ENCODE peak calls at places on chromosomes 3 and 15, in seven cellular contexts. S, G, I, W, Y, X and O are unnamed samples.

GRCh38 chr15:40010681-40011080 is 28.3 kb downstream of the SRP14 start:
- DNase-seq in S (peak), G (peak), I (no peak), W (peak), Y (no peak), X (no peak), O (no peak)

GRCh38 chr3:69914395-69914794 is 85.1 kb upstream of the SAMMSON start:
- DNase-seq in S (no peak), G (peak), I (no peak), W (no peak), Y (no peak), X (no peak), O (no peak)

GRCh38 chr15:84915011-84915958 is 30.8 kb downstream of the SLC28A1 start:
- DNase-seq in S (peak), G (peak), I (no peak), W (peak), Y (no peak), X (peak), O (peak)

GRCh38 chr3:189393598-189393997 is 221.8 kb downstream of the TPRG1 start:
- DNase-seq in S (no peak), G (peak), I (no peak), W (no peak), Y (no peak), X (no peak), O (peak)

GRCh38 chr3:38834110-38834509 is 18.1 kb upstream of the SCN10A start:
- DNase-seq in S (peak), G (peak), I (no peak), W (peak), Y (peak), X (peak), O (peak)

GRCh38 chr3:51550080-51550819 is 11.7 kb downstream of the RAD54L2 start:
- DNase-seq in S (peak), G (no peak), I (no peak), W (no peak), Y (no peak), X (no peak), O (no peak)

GRCh38 chr3:187976361-187976900 is 177.5 kb upstream of the LPP start:
- DNase-seq in S (no peak), G (no peak), I (no peak), W (no peak), Y (no peak), X (no peak), O (no peak)

GRCh38 chr3:10957976-10958749 is 34.4 kb upstream of the SLC6A1 start:
- DNase-seq in S (peak), G (no peak), I (no peak), W (no peak), Y (no peak), X (peak), O (peak)

GRCh38 chr15:99010743-99011142 is 3.2 kb upstream of the PGPEP1L start:
- DNase-seq in S (no peak), G (no peak), I (no peak), W (no peak), Y (no peak), X (no peak), O (no peak)

GRCh38 chr3:108218811-108219210 is 3.4 kb downstream of the IFT57 start:
- DNase-seq in S (no peak), G (no peak), I (no peak), W (peak), Y (no peak), X (no peak), O (no peak)

GRCh38 chr3:58572013-58572633 is 5.1 kb downstream of the FAM107A start:
- DNase-seq in S (no peak), G (no peak), I (no peak), W (no peak), Y (no peak), X (no peak), O (no peak)

GRCh38 chr3:47342156-47342555 is 38.7 kb upstream of the PTPN23 start:
- DNase-seq in S (no peak), G (no peak), I (no peak), W (no peak), Y (no peak), X (no peak), O (no peak)

GRCh38 chr3:126292318-126293070 is 64.7 kb downstream of the KLF15 start:
- DNase-seq in S (no peak), G (no peak), I (no peak), W (no peak), Y (no peak), X (no peak), O (no peak)

GRCh38 chr15:23467110-23467600 is 20.1 kb upstream of the GOLGA6L2 start:
- DNase-seq in S (no peak), G (peak), I (no peak), W (peak), Y (no peak), X (no peak), O (no peak)

GRCh38 chr3:55690746-55691540 is 203.8 kb upstream of the WNT5A start:
- DNase-seq in S (no peak), G (no peak), I (no peak), W (no peak), Y (peak), X (no peak), O (no peak)

GRCh38 chr15:91049378-91050127 is 27.2 kb upstream of the VPS33B start:
- DNase-seq in S (peak), G (peak), I (peak), W (peak), Y (peak), X (peak), O (peak)

GRCh38 chr3:195929452-195929851 is 21.1 kb upstream of the TNK2 start:
- DNase-seq in S (no peak), G (no peak), I (no peak), W (no peak), Y (no peak), X (no peak), O (no peak)

GRCh38 chr3:194485876-194486539 is 794 bp downstream of the ATP13A3 start:
- DNase-seq in S (peak), G (no peak), I (peak), W (peak), Y (peak), X (peak), O (peak)

GRCh38 chr3:55204417-55204816 is 276.6 kb upstream of the LRTM1 start:
- DNase-seq in S (no peak), G (no peak), I (no peak), W (peak), Y (no peak), X (no peak), O (no peak)

GRCh38 chr3:12353796-12354505 is 65.1 kb downstream of the PPARG start:
- DNase-seq in S (peak), G (no peak), I (no peak), W (peak), Y (no peak), X (no peak), O (no peak)

GRCh38 chr3:143464850-143465249 is 345.3 kb downstream of the CHST2 start:
- DNase-seq in S (peak), G (no peak), I (no peak), W (peak), Y (no peak), X (no peak), O (peak)

DNA sequence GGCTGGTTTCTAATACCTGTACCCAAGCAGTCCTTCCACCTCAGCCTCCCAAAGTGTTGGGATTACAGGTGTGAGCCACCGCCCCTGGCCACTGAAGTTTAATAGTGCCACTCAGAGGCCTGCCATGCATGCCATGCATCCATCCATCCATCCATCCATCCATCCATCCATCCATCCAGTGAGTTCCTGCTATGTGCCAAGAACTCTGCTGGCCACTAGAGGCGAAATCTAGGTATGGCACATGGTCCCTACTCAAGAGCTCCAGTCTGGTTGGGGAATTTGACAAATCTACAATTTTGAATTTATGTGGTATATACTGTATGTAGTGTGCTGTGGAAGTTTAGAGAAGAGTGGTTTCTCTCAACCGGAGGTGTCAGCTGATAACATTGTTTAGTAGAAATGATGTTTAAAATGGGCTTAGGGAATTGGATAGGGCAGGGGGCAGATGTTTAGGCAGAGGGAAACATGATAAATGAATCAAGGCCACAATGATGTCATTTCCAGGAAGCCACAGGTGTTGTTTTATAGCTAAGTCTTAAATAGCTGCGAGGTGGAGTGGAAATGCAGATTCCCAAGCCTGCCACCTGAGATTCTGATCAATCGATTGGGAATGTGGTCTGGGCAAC is 384.4 kb upstream of the C2CD4B start:
- DNase-seq in S (peak), G (peak), I (no peak), W (peak), Y (peak), X (no peak), O (peak)
- TF ChIP-seq CTCF in S (peak), G (peak), I (peak), W (peak), Y (peak), X (peak), O (peak)

DNA sequence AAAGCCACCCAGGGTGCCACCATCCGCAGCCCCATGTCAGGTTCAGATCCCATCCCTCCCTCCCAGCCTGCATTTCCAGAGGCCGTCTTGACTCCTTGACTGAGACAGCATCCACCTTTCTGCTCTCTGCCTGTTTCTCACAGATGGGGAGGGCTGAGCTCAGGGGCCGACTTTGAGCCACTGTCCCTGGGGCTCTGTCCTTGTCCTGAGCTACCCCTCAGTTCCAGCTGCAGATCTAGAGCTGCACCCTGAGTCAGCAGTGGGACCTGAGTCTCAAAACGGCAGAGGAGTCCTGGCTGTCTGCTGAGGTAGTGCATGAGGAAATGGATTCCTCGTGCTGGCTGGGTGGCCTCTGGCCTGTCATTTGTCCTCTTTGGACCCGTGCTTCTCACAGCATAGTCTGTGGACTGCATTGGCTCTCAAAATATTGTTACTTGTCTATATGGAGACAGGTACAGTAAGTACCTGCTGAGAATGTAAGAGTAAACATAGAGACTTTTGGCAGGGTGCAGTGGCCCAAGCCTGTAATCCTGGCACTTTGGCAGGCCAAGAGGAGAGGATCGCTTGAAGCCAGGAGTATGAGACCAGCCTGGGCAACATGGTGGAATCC is 22.3 kb downstream of the RPLP1 start:
- DNase-seq in S (no peak), G (no peak), I (no peak), W (no peak), Y (no peak), X (no peak), O (peak)
- TF ChIP-seq CTCF in S (no peak), G (peak), I (no peak), W (peak), Y (no peak), X (no peak), O (no peak)

GRCh38 chr15:67145710-67146109 is 80.3 kb downstream of the SMAD3 start:
- DNase-seq in S (no peak), G (no peak), I (no peak), W (no peak), Y (no peak), X (no peak), O (no peak)
- TF ChIP-seq CTCF in S (no peak), G (no peak), I (no peak), W (no peak), Y (no peak), X (no peak), O (no peak)

GRCh38 chr3:167835953-167836352 is 100.4 kb downstream of the SERPINI1 start:
- DNase-seq in S (no peak), G (no peak), I (no peak), W (no peak), Y (no peak), X (no peak), O (no peak)
- TF ChIP-seq CTCF in S (no peak), G (no peak), I (no peak), W (no peak), Y (no peak), X (no peak), O (no peak)

DNA sequence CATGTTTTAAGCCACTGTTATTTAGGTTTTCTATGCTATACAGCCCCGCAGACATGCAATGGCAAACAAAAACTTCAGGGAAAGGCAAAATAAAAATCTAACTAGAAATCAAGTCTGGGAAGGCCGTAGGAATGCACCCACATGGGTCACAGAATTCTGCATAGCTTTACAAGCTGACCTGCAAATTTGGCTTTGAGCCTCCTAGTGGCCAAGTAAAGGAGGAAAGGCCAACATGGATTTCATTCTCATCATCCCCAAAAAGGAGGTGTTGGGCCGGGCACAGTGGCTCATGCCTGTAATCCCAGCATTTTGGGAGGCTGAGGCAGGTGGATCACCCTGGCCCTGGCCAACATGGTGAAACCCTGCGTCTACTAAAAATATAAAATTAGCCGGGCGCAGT is 124.3 kb downstream of the FBLN2 start:
- DNase-seq in S (no peak), G (no peak), I (no peak), W (peak), Y (no peak), X (no peak), O (no peak)
- TF ChIP-seq CTCF in S (no peak), G (peak), I (peak), W (peak), Y (peak), X (no peak), O (peak)